ENCODE peak calls at places on chromosomes 5 and 9, in four cellular contexts. Z is body of pancreas, A is kidney, R is prostate gland. O is an unnamed sample.

GRCh38 chr5:84274585-84275468 is 109.9 kb downstream of the EDIL3 start:
- DNase-seq in A (no peak), Z (peak; percentile 49), R (no peak), O (no peak)

GRCh38 chr9:89278997-89279739 is 31.8 kb upstream of the CKS2 start:
- DNase-seq in R (no peak), Z (peak; percentile 12), A (no peak), O (no peak)

GRCh38 chr5:91016954-91017690 is 366.0 kb downstream of the ARRDC3 start:
- DNase-seq in R (no peak), A (no peak), Z (no peak), O (no peak)

GRCh38 chr5:56699588-56699987 is 115.8 kb upstream of the MAP3K1 start:
- DNase-seq in Z (no peak), A (no peak), R (no peak), O (no peak)

GRCh38 chr5:116864157-116864837 is 289.7 kb upstream of the SEMA6A start:
- DNase-seq in A (no peak), R (no peak), Z (no peak), O (no peak)

GRCh38 chr9:114898741-114899140 is 31.6 kb downstream of the TNFSF8 start:
- DNase-seq in R (no peak), A (peak; percentile 76), Z (peak; percentile 28), O (peak; percentile 67)

GRCh38 chr9:72383978-72384709 is 19.1 kb upstream of the ZFAND5 start:
- DNase-seq in A (no peak), R (no peak), Z (no peak), O (no peak)

GRCh38 chr9:101093620-101094019 is 65.1 kb downstream of the PLPPR1 start:
- DNase-seq in R (no peak), Z (no peak), A (no peak), O (no peak)

GRCh38 chr9:76516350-76516749 is 57.4 kb downstream of the GCNT1 start:
- DNase-seq in Z (peak; percentile 19), A (no peak), R (no peak), O (no peak)

GRCh38 chr5:142984525-142984924 is 214.3 kb downstream of the ARHGAP26 start:
- DNase-seq in Z (no peak), A (no peak), R (no peak), O (no peak)

GRCh38 chr5:172854451-172854871 is 20.4 kb downstream of the ERGIC1 start:
- DNase-seq in Z (peak; percentile 57), R (peak; percentile 88), A (peak; percentile 95), O (peak; percentile 73)

GRCh38 chr9:79471577-79472543 is 99.9 kb upstream of the TLE4 start:
- DNase-seq in R (peak; percentile 45), Z (peak; percentile 76), A (peak; percentile 80), O (peak; percentile 51)

GRCh38 chr9:114263853-114264510 is 58.9 kb upstream of the ORM1 start:
- DNase-seq in R (no peak), Z (no peak), A (no peak), O (no peak)

GRCh38 chr5:138603521-138603920 is 28.3 kb upstream of the HSPA9 start:
- DNase-seq in Z (no peak), R (no peak), A (no peak), O (no peak)

GRCh38 chr5:179355976-179356968 is 11.0 kb upstream of the ADAMTS2 start:
- DNase-seq in A (no peak), R (no peak), Z (no peak), O (no peak)

GRCh38 chr9:92327283-92327850 is 1.6 kb downstream of the CENPP start:
- DNase-seq in Z (no peak), A (no peak), R (no peak), O (no peak)

GRCh38 chr9:92324451-92324850 is 699 bp downstream of the NOL8 start:
- DNase-seq in A (no peak), Z (no peak), R (no peak), O (no peak)

GRCh38 chr9:92325269-92325990 is at the start of the genes CENPP and NOL8:
- DNase-seq in Z (peak; percentile 90), R (peak; percentile 86), A (peak; percentile 92), O (peak; percentile 89)

GRCh38 chr9:92325991-92326500 is 293 bp downstream of the CENPP start:
- DNase-seq in A (peak; percentile 87), Z (no peak), R (no peak), O (no peak)

GRCh38 chr9:92324889-92325268 is 271 bp downstream of the NOL8 start:
- DNase-seq in R (no peak), Z (no peak), A (peak; percentile 86), O (peak; percentile 68)
- TF ChIP-seq CTCF in R (no peak), Z (no peak), A (no peak), O (no peak)

GRCh38 chr5:87394407-87394806 is 18.3 kb downstream of the CCNH start:
- DNase-seq in A (no peak), Z (no peak), R (no peak), O (no peak)
- H3K4me3 ChIP-seq in A (no peak overlapping the region), Z (no peak overlapping the region), R (no peak overlapping the region), O (no peak overlapping the region)

DNA sequence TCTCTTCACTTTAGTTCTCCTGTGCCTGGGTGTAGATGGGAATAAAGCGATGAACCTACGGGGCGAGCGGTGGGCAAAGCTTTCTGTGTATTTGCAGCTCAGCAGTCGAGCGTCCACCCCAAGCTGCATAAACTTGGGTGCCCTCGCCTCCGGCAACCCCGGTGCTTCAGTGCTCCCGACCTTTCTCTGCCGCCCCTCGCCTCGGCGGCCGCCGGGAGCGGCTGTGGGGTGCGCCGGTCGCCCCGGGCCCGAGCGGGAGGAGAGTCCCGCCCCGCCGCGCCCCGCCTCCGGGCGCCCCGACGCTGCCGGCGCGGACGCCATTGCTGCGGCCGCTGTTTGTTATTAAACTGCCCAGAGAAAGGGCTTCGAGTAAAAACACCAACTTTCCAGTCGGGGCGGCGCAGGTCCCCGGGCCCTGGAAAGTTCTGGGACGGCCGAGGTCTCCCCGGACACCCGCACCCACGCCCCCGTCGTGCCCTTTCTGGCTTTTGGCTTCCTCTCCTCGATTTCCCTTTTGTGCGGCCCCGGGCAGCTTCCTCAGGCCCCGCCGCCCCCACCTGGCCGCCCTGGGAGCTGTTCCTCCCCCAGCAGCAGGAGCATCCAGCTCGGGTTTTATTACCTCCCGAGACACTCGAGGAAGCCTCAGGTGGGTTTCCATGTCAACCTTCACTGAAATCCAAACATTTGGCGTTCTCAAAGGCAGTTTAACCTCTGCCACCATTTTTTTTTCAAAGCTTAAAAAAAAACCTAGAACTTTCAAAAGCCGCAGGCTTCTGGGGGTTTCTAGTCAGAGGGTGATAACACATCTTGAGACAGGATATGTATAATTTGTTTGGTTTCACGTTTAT is 334.3 kb downstream of the CWC27 start:
- DNase-seq in R (peak; percentile 49), Z (peak; percentile 73), A (peak; percentile 85), O (peak; percentile 82)
- TF ChIP-seq CTCF in R (peak; percentile 22), Z (no peak), A (peak; percentile 8), O (peak; percentile 41)

DNA sequence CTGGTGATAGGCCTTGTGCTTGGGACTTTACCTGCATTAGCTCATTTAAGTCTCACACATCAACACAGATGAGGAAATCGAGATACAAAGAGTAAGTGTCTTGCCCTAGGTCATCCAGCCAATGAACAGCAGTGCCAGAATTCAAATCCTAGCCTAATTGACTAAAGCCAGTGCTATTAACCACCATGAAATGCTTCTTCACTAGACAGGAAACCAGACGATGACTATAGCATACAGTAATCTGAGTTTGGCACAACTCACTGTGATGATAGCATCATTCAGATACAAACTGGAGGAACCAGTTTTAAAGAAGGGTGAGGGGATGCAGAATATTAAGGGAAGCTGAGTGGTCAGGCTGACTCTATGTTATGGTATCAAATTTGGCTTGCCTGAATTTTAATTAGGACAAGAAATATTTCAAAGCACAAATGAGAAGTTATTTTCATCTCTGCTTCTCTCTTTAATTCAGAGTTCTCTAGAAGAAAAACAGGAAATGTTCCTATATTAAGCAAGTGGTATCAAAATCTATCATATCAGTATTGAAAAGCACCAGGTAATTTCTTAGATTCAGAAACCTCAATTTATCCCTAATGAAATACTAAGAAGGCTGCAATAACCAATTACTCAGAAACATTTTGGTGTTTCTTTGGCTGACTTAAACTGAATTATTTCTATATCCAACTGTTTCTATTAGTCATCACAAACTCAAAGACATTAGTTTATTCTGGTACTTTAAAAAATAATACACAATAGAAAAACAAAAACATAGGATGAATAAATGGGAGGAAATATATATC is 147.0 kb upstream of the RASA1 start:
- DNase-seq in Z (no peak), R (no peak), A (no peak), O (no peak)
- H3K4me3 ChIP-seq in Z (no peak overlapping the region), R (no peak overlapping the region), A (no peak overlapping the region), O (no peak overlapping the region)

GRCh38 chr5:169289520-169289919 is 11.4 kb downstream of the SLIT3 start:
- DNase-seq in Z (no peak), A (no peak), R (no peak), O (no peak)
- TF ChIP-seq CTCF in Z (no peak), A (no peak), R (no peak), O (no peak)

DNA sequence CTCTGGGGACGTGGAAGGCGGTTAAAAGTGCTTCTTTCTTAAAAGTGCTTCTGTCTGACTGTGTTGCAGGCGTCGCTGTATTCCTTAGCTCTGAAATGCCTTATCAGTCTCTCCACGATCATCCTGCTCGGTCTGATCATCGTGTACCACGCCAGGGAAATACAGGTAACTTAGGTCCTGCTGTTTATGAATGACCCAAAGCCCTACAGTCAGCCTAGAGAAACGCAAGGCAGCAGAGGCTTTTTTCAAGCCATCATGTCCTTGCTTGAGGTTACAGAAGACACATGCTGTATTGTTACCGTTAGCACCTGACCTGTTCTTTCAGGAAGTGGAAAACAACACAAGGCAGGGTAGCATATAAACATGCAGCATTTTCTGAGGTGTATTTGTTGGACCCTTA is 2.0 kb downstream of the KCNN2 start:
- DNase-seq in Z (no peak), A (no peak), R (peak; percentile 11), O (no peak)
- H3K4me3 ChIP-seq in Z (peak overlapping the region; percentile 81), A (peak overlapping the region; percentile 67), R (peak overlapping the region; percentile 42), O (peak overlapping the region; percentile 58)

GRCh38 chr5:10036136-10036535 is 213.6 kb downstream of the ATPSCKMT start:
- DNase-seq in R (no peak), Z (no peak), A (no peak), O (no peak)

GRCh38 chr5:10034008-10034407 is 215.7 kb downstream of the ATPSCKMT start:
- DNase-seq in A (no peak), Z (peak; percentile 9), R (no peak), O (no peak)

GRCh38 chr5:10031817-10032216 is 217.9 kb downstream of the ATPSCKMT start:
- DNase-seq in R (no peak), A (no peak), Z (no peak), O (no peak)

GRCh38 chr5:10030219-10030831 is 219.4 kb downstream of the ATPSCKMT start:
- DNase-seq in R (no peak), Z (no peak), A (no peak), O (no peak)
- TF ChIP-seq CTCF in R (no peak), Z (no peak), A (no peak), O (no peak)

DNA sequence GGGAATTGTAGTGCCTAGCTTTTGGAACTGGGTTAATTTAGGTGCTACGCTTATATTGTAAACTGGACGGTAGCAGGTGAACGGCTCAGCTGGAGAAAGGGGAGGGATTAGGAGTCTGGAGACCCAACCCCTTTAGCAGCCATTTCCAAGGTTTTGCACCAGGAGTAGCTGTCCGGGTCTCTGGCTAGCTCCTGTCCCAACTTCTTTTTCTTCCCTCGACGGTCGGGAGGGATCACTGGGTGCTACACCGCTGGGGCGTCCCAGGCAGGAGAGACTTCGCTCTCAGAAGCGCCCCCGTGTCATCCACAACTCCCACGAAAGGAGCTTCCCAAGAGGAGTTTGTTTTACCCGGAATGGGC is 1640.9 kb upstream of the C9orf72 start:
- DNase-seq in A (no peak), Z (peak; percentile 44), R (no peak), O (no peak)
- H3K4me3 ChIP-seq in A (peak overlapping the region; percentile 72), Z (peak overlapping the region; percentile 3), R (peak overlapping the region; percentile 3), O (peak overlapping the region; percentile 39)

GRCh38 chr9:134656334-134657034 is 14.9 kb downstream of the COL5A1 start:
- DNase-seq in A (no peak), R (no peak), Z (no peak), O (no peak)
- TF ChIP-seq CTCF in A (no peak), R (no peak), Z (no peak), O (no peak)

GRCh38 chr9:21560281-21560745 is 78.2 kb upstream of the IFNE start:
- DNase-seq in R (no peak), Z (no peak), A (no peak), O (no peak)
- H3K4me3 ChIP-seq in R (no peak overlapping the region), Z (peak overlapping the region; percentile 74), A (peak overlapping the region; percentile 60), O (peak overlapping the region; percentile 57)